ENCODE peak calls at places on chromosomes 16 and 17, in five cellular contexts. One of them, this sample, is unnamed.

GRCh38 chr16:47590472-47590871 is 129.3 kb downstream of the PHKB start:
- DNase-seq in T-cell: no peak
- DNase-seq in upper lobe of right lung: no peak
- DNase-seq in foreskin fibroblast: no peak
- DNase-seq in K562: no peak
- DNase-seq in this sample: no peak

GRCh38 chr17:34437188-34437587 is 74.2 kb upstream of the CCL1 start:
- DNase-seq in foreskin fibroblast: no peak
- DNase-seq in K562: no peak
- DNase-seq in T-cell: no peak
- DNase-seq in upper lobe of right lung: no peak
- DNase-seq in this sample: no peak

GRCh38 chr16:1244881-1245280 is 4.4 kb downstream of the TPSAB1 start:
- DNase-seq in K562: no peak
- DNase-seq in foreskin fibroblast: no peak
- DNase-seq in T-cell: no peak
- DNase-seq in upper lobe of right lung: no peak
- DNase-seq in this sample: no peak

GRCh38 chr17:27396941-27397340 is 59.3 kb upstream of the KSR1 start:
- DNase-seq in upper lobe of right lung: no peak
- DNase-seq in T-cell: no peak
- DNase-seq in K562: no peak
- DNase-seq in foreskin fibroblast: no peak
- DNase-seq in this sample: no peak

GRCh38 chr16:30437511-30438046 is 7.7 kb upstream of the DCTPP1 start:
- DNase-seq in K562: no peak
- DNase-seq in T-cell: no peak
- DNase-seq in foreskin fibroblast: no peak
- DNase-seq in upper lobe of right lung: no peak
- DNase-seq in this sample: no peak

GRCh38 chr17:81387235-81388060 is 7.8 kb upstream of the BAHCC1 start:
- DNase-seq in foreskin fibroblast: peak
- DNase-seq in T-cell: no peak
- DNase-seq in K562: peak
- DNase-seq in upper lobe of right lung: peak
- DNase-seq in this sample: no peak

GRCh38 chr17:82662711-82663261 is 14.5 kb upstream of the WDR45B start:
- DNase-seq in foreskin fibroblast: no peak
- DNase-seq in T-cell: no peak
- DNase-seq in K562: no peak
- DNase-seq in upper lobe of right lung: no peak
- DNase-seq in this sample: no peak

GRCh38 chr17:65366102-65366844 is 195.2 kb downstream of the AXIN2 start:
- DNase-seq in T-cell: no peak
- DNase-seq in K562: no peak
- DNase-seq in foreskin fibroblast: no peak
- DNase-seq in upper lobe of right lung: no peak
- DNase-seq in this sample: no peak

This sample was measured in AG04450.